ENCODE peak calls at places on chromosomes 4 and X, in seven cellular contexts. F is CD8-positive, alpha-beta T cell; K is A549; O is tibial artery; T is RPMI8226; X is Jurkat, Clone E6-1; W is H4. L is an unnamed sample.

GRCh38 chr4:7328913-7329638 is 105.7 kb downstream of the PSAPL1 start:
- DNase-seq in F (no peak), K (peak; percentile 75), O (peak; percentile 88), T (no peak), X (no peak), W (peak; percentile 75), L (peak; percentile 83)

GRCh38 chr4:184406915-184407314 is 67.4 kb downstream of the IRF2 start:
- DNase-seq in F (no peak), K (no peak), O (no peak), T (no peak), X (no peak), W (no peak), L (no peak)

GRCh38 chr4:147286846-147287587 is 193.9 kb upstream of the EDNRA start:
- DNase-seq in F (no peak), K (no peak), O (no peak), T (no peak), X (no peak), W (no peak), L (no peak)

GRCh38 chr4:22574880-22575279 is 59.0 kb upstream of the ADGRA3 start:
- DNase-seq in F (no peak), K (no peak), O (no peak), T (no peak), X (no peak), W (no peak), L (no peak)

GRCh38 chr4:85478576-85478975 is 3.6 kb downstream of the ARHGAP24 start:
- DNase-seq in F (no peak), K (no peak), O (no peak), T (no peak), X (no peak), W (no peak), L (peak; percentile 8)

GRCh38 chr4:28966982-28967381 is 1753.2 kb upstream of the PCDH7 start:
- DNase-seq in F (no peak), K (no peak), O (no peak), T (no peak), X (no peak), W (peak; percentile 28), L (no peak)

GRCh38 chrX:102659790-102660757 is 8.8 kb downstream of the GPRASP1 start:
- DNase-seq in F (peak; percentile 81), K (peak; percentile 69), O (peak; percentile 91), T (peak; percentile 57), X (no peak), W (no peak), L (peak; percentile 77)

GRCh38 chr4:153594208-153594607 is 89.9 kb upstream of the TLR2 start:
- DNase-seq in F (no peak), K (no peak), O (no peak), T (no peak), X (no peak), W (peak; percentile 89), L (peak; percentile 30)

GRCh38 chrX:103480526-103480925 is 38.8 kb downstream of the RAB40A start:
- DNase-seq in F (no peak), K (no peak), O (no peak), T (no peak), X (no peak), W (no peak), L (no peak)

GRCh38 chrX:54043696-54044125 is 562 bp downstream of the PHF8 start:
- DNase-seq in F (peak; percentile 36), K (no peak), O (no peak), T (peak; percentile 40), X (no peak), W (no peak), L (peak; percentile 36)

GRCh38 chr4:7803371-7803770 is 136.3 kb downstream of the AFAP1 start:
- DNase-seq in F (no peak), K (no peak), O (peak; percentile 57), T (no peak), X (no peak), W (no peak), L (no peak)

GRCh38 chrX:42752730-42753129 is 25.2 kb downstream of the PPP1R2C start:
- DNase-seq in F (no peak), K (no peak), O (no peak), T (no peak), X (no peak), W (peak; percentile 24), L (no peak)

GRCh38 chr4:114890773-114891172 is 222.6 kb downstream of the NDST4 start:
- DNase-seq in F (no peak), K (no peak), O (no peak), T (no peak), X (no peak), W (no peak), L (no peak)

GRCh38 chr4:69056921-69057562 is 39.2 kb upstream of the UGT2B7 start:
- DNase-seq in F (no peak), K (no peak), O (no peak), T (no peak), X (no peak), W (no peak), L (no peak)

GRCh38 chr4:37968747-37969146 is 8.5 kb downstream of the PTTG2 start:
- DNase-seq in F (no peak), K (no peak), O (no peak), T (no peak), X (no peak), W (no peak), L (no peak)

GRCh38 chr4:27066591-27066990 is 205.9 kb downstream of the STIM2 start:
- DNase-seq in F (no peak), K (no peak), O (peak; percentile 67), T (no peak), X (no peak), W (no peak), L (no peak)

GRCh38 chr4:184664445-184665210 is 15.1 kb downstream of the PRIMPOL start:
- DNase-seq in F (no peak), K (peak; percentile 5), O (no peak), T (no peak), X (no peak), W (no peak), L (peak; percentile 46)

GRCh38 chr4:146494143-146494542 is 27.6 kb downstream of the SLC10A7 start:
- DNase-seq in F (no peak), K (no peak), O (no peak), T (no peak), X (no peak), W (no peak), L (no peak)

L was measured in AG08396.